ENCODE peak calls at places on chromosomes 5 and 9, in nine cellular contexts. Z is heart right ventricle; H is uterus; W is stimulated activated CD4-positive, alpha-beta T cell treated with anti-CD3 and anti-CD28 coated beads, Interleukin-4, amount 100 ng/mL, for 24 hours; T is left lung; B is activated CD8-positive, alpha-beta T cell treated with anti-CD3 and anti-CD28 coated beads for 36 hours; U is transverse colon; I is hippocampal formation; X is GM19239. C is an unnamed sample.

GRCh38 chr5:4422247-4422646 is 717.9 kb upstream of the ADAMTS16 start:
- DNase-seq in H (no peak), I (no peak), X (no peak), U (no peak), B (no peak), T (no peak), W (no peak), Z (no peak), C (no peak)

GRCh38 chr9:126844085-126844484 is 16.4 kb upstream of the ZBTB34 start:
- DNase-seq in B (no peak), W (no peak), Z (no peak), H (no peak), T (no peak), I (no peak), U (no peak), X (no peak), C (no peak)

GRCh38 chr5:134129411-134130238 is 15.1 kb downstream of the TCF7 start:
- DNase-seq in T (no peak), W (no peak), I (no peak), H (no peak), Z (no peak), U (no peak), X (no peak), B (peak), C (no peak)

GRCh38 chr9:90846770-90847419 is 45.3 kb downstream of the SYK start:
- DNase-seq in U (no peak), T (no peak), I (no peak), B (no peak), H (no peak), Z (no peak), X (no peak), W (no peak), C (no peak)

GRCh38 chr5:150763023-150763793 is 4.4 kb upstream of the DCTN4 start:
- DNase-seq in B (no peak), X (no peak), H (peak), Z (no peak), W (no peak), U (peak), I (no peak), T (no peak), C (peak)

GRCh38 chr5:129096382-129096991 is 1.9 kb downstream of the ISOC1 start:
- DNase-seq in I (no peak), H (no peak), X (no peak), B (no peak), Z (no peak), U (no peak), T (no peak), W (no peak), C (peak)

GRCh38 chr5:63687854-63688253 is 274.4 kb downstream of the HTR1A start:
- DNase-seq in H (no peak), W (no peak), B (no peak), I (no peak), T (no peak), X (no peak), U (no peak), Z (no peak), C (no peak)

GRCh38 chr5:5494489-5495402 is 72.3 kb downstream of the ICE1 start:
- DNase-seq in B (peak), T (peak), U (peak), W (peak), X (peak), H (peak), Z (peak), I (peak), C (peak)

GRCh38 chr5:37839441-37840035 is 303 bp downstream of the GDNF start:
- DNase-seq in Z (peak), B (no peak), U (peak), W (no peak), X (no peak), T (no peak), H (peak), I (no peak), C (no peak)

GRCh38 chr9:79584655-79584982 is 12.9 kb downstream of the TLE4 start:
- DNase-seq in B (no peak), Z (no peak), T (no peak), U (no peak), H (no peak), I (no peak), W (no peak), X (no peak), C (no peak)

GRCh38 chr5:151081426-151082273 is 816 bp upstream of the TNIP1 start:
- DNase-seq in B (no peak), U (no peak), T (no peak), H (peak), W (no peak), I (no peak), Z (no peak), X (no peak), C (peak)

GRCh38 chr9:112914524-112914923 is 23.8 kb upstream of the SLC46A2 start:
- DNase-seq in W (no peak), U (no peak), X (no peak), H (no peak), I (no peak), T (no peak), Z (no peak), B (no peak), C (peak)

GRCh38 chr5:80076131-80077101 is 41.3 kb downstream of the THBS4 start:
- DNase-seq in U (no peak), Z (no peak), I (no peak), H (no peak), T (no peak), B (no peak), W (no peak), X (no peak), C (peak)

GRCh38 chr5:151770383-151771258 is 1.1 kb upstream of the G3BP1 start:
- DNase-seq in H (peak), W (peak), X (no peak), Z (peak), B (peak), I (peak), T (peak), U (peak), C (peak)

GRCh38 chr5:171750316-171750788 is 35.3 kb upstream of the SMIM23 start:
- DNase-seq in I (peak), Z (peak), T (no peak), H (peak), U (peak), B (peak), W (no peak), X (no peak), C (no peak)

GRCh38 chr9:101275671-101276250 is 109.0 kb downstream of the BAAT start:
- DNase-seq in T (no peak), U (no peak), W (no peak), Z (no peak), H (no peak), B (no peak), I (no peak), X (no peak), C (no peak)

GRCh38 chr5:71483355-71483754 is 27.9 kb downstream of the BDP1 start:
- DNase-seq in Z (no peak), H (no peak), I (no peak), B (no peak), U (no peak), X (no peak), T (no peak), W (no peak), C (no peak)

GRCh38 chr5:54021413-54022155 is 288.8 kb downstream of the ARL15 start:
- DNase-seq in Z (no peak), X (no peak), T (no peak), I (no peak), U (no peak), W (no peak), H (no peak), B (peak), C (no peak)

GRCh38 chr5:135030123-135030517 is 3.9 kb downstream of the PITX1 start:
- DNase-seq in B (no peak), U (no peak), W (no peak), Z (no peak), T (peak), X (no peak), I (no peak), H (no peak), C (no peak)

GRCh38 chr5:156947933-156948332 is 15.1 kb downstream of the TIMD4 start:
- DNase-seq in Z (no peak), U (no peak), T (no peak), W (no peak), B (peak), X (no peak), H (no peak), I (no peak), C (no peak)

GRCh38 chr5:36396640-36397039 is 94.9 kb upstream of the RANBP3L start:
- DNase-seq in H (peak), W (no peak), X (no peak), I (no peak), U (no peak), B (no peak), T (no peak), Z (no peak), C (no peak)

GRCh38 chr5:122937914-122938313 is 92.5 kb downstream of the SNX24 start:
- DNase-seq in H (no peak), I (no peak), X (no peak), Z (peak), T (no peak), U (peak), B (no peak), W (no peak), C (no peak)

GRCh38 chr9:17764306-17764705 is 185.4 kb downstream of the SH3GL2 start:
- DNase-seq in I (no peak), T (no peak), H (no peak), X (no peak), W (no peak), U (no peak), Z (no peak), B (no peak), C (no peak)

C was measured in K562.